ENCODE peak calls at places on chromosomes 6 and 20, in eight cellular contexts. B is K562, H is body of pancreas, Q is sigmoid colon, E is right lobe of liver, O is IMR-90, A is ovary, N is Peyer's patch. T is an unnamed sample.

GRCh38 chr20:19540401-19540800 is 217.7 kb upstream of the RIN2 start:
- DNase-seq in A (peak; percentile 44), O (no peak), E (no peak), Q (no peak), H (peak; percentile 34), B (no peak), N (no peak), T (no peak)

GRCh38 chr6:39347201-39347600 is 24.7 kb upstream of the KCNK16 start:
- DNase-seq in N (no peak), B (no peak), E (no peak), Q (no peak), A (no peak), H (no peak), O (no peak), T (no peak)

GRCh38 chr20:62576815-62577214 is 65.5 kb upstream of the SLCO4A1 start:
- DNase-seq in N (no peak), E (no peak), H (no peak), O (peak; percentile 16), Q (no peak), A (no peak), B (peak; percentile 25), T (no peak)

GRCh38 chr6:39203804-39204495 is 25.3 kb downstream of the KCNK5 start:
- DNase-seq in O (no peak), N (peak; percentile 95), A (no peak), E (no peak), B (no peak), Q (no peak), H (peak; percentile 79), T (no peak)

GRCh38 chr6:122580731-122581130 is 29.5 kb upstream of the PKIB start:
- DNase-seq in A (no peak), B (peak; percentile 10), H (no peak), O (no peak), N (no peak), E (no peak), Q (no peak), T (no peak)

GRCh38 chr6:97841763-97842162 is 558.7 kb upstream of the MMS22L start:
- DNase-seq in N (no peak), E (no peak), B (no peak), O (no peak), A (no peak), H (no peak), Q (no peak), T (no peak)

GRCh38 chr20:5885866-5886265 is 64.5 kb downstream of the TRMT6 start:
- DNase-seq in N (no peak), A (no peak), E (no peak), Q (no peak), H (no peak), B (no peak), O (no peak), T (no peak)

GRCh38 chr6:147204060-147204785 is at the start of gene STXBP5:
- DNase-seq in A (peak; percentile 32), E (peak; percentile 65), B (peak; percentile 73), N (peak; percentile 77), Q (peak; percentile 81), H (peak; percentile 65), O (peak; percentile 47), T (peak; percentile 73)

GRCh38 chr6:21587182-21587924 is 6.2 kb upstream of the SOX4 start:
- DNase-seq in H (peak; percentile 79), B (no peak), A (peak; percentile 75), N (no peak), Q (peak; percentile 72), E (peak; percentile 73), O (peak; percentile 58), T (peak; percentile 56)

GRCh38 chr6:129251669-129252376 is 368.9 kb downstream of the LAMA2 start:
- DNase-seq in E (no peak), H (peak; percentile 62), N (no peak), A (peak; percentile 30), Q (no peak), B (peak; percentile 31), O (peak; percentile 75), T (peak; percentile 71)

GRCh38 chr6:45278367-45278766 is 49.8 kb upstream of the RUNX2 start:
- DNase-seq in Q (no peak), H (no peak), O (peak; percentile 54), E (no peak), A (no peak), N (no peak), B (no peak), T (no peak)

GRCh38 chr6:53033764-53034163 is 31.4 kb upstream of the FBXO9 start:
- DNase-seq in N (no peak), B (no peak), A (no peak), H (no peak), O (peak; percentile 88), Q (no peak), E (no peak), T (no peak)

GRCh38 chr20:57588596-57588995 is 27.7 kb downstream of the PCK1 start:
- DNase-seq in Q (no peak), H (no peak), B (no peak), N (peak; percentile 20), O (no peak), A (no peak), E (peak; percentile 6), T (no peak)

GRCh38 chr6:133730881-133731280 is 158.0 kb upstream of the TCF21 start:
- DNase-seq in N (no peak), B (no peak), A (no peak), E (no peak), H (no peak), Q (no peak), O (peak; percentile 60), T (no peak)

GRCh38 chr6:18160921-18161320 is 5.7 kb downstream of the KDM1B start:
- DNase-seq in B (no peak), Q (no peak), N (no peak), A (no peak), E (no peak), H (no peak), O (no peak), T (no peak)

GRCh38 chr6:111759836-111760785 is 113.1 kb downstream of the FYN start:
- DNase-seq in O (peak; percentile 97), A (no peak), N (no peak), H (no peak), B (no peak), Q (peak; percentile 76), E (no peak), T (no peak)

GRCh38 chr6:93139408-93140081 is 279.8 kb downstream of the EPHA7 start:
- DNase-seq in H (no peak), Q (no peak), A (no peak), O (no peak), N (no peak), B (no peak), E (no peak), T (no peak)

GRCh38 chr6:144449911-144450690 is 165.0 kb downstream of the UTRN start:
- DNase-seq in E (no peak), A (no peak), B (no peak), Q (no peak), N (no peak), O (no peak), H (no peak), T (no peak)

DNA sequence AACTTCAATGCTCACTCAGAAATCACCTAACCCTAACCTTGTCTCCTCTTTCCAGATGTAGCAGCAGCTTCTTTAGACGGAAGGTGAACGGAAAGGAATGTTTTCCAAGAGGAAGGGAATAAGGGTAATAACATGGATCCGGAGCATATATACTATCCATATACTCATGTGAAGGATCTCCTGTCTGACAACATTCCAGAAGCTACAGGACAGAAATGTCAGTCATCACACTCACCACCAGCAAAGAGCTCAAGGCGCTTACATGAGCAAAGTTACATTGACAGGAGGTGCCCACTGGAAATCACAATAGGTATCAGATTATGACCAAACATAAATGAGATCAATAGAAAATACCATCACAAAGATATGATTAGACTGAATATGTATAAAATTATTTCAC is 122.1 kb upstream of the CCDC28A start:
- DNase-seq in A (no peak), N (no peak), E (no peak), O (no peak), H (no peak), Q (no peak), B (no peak), T (no peak)
- H3K27me3 ChIP-seq in A (no peaks in the 10 kb centered on the region), N (no peaks in the 10 kb centered on the region), E (no peaks in the 10 kb centered on the region), O (no peaks in the 10 kb centered on the region), H (no peaks in the 10 kb centered on the region), Q (no peaks in the 10 kb centered on the region), B (peaks cover 10% of the 10 kb centered on the region), T (no peaks in the 10 kb centered on the region)

GRCh38 chr6:157220485-157220884 is 102.8 kb downstream of the TMEM242 start:
- DNase-seq in E (no peak), A (no peak), O (no peak), H (no peak), N (no peak), Q (no peak), B (no peak), T (no peak)
- H3K4me3 ChIP-seq in E (no peak overlapping the region), A (no peak overlapping the region), O (no peak overlapping the region), H (no peak overlapping the region), N (peak overlapping the region; percentile 53), Q (peak overlapping the region; percentile 17), B (peak overlapping the region; percentile 31), T (no peak overlapping the region)

GRCh38 chr20:51108638-51109363 is 85.9 kb upstream of the KCNG1 start:
- DNase-seq in O (no peak), A (no peak), Q (no peak), E (no peak), N (no peak), B (no peak), H (no peak), T (no peak)

GRCh38 chr20:51104960-51105460 is 82.1 kb upstream of the KCNG1 start:
- DNase-seq in A (no peak), Q (no peak), O (no peak), N (no peak), B (no peak), H (no peak), E (no peak), T (no peak)

GRCh38 chr20:51100617-51101016 is 77.7 kb upstream of the KCNG1 start:
- DNase-seq in A (no peak), E (no peak), Q (no peak), H (peak; percentile 17), N (no peak), B (no peak), O (no peak), T (no peak)

DNA sequence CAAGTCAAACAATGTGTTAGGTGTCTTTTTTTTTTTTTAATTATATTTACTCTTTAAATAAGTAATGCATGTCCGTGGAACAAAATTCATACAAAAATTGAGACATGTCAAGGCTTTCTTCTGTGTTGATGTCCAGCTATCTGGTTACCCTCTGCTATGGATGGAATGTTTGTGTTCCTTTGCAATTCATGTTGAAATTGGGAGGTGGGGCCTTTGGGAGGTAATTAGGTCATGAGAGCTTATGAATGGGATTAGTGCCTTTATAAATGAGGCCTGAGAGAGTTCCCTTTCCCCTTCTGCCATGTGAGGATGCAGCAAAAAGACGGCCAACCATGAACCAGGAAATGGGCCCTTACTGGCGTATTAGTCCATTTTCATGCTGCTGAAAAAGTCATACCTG is 83.1 kb upstream of the KCNG1 start:
- DNase-seq in N (no peak), E (no peak), A (no peak), H (no peak), Q (no peak), B (no peak), O (no peak), T (no peak)
- TF ChIP-seq POLR2A in N (no peak), E (no peak), A (no peak), H (no peak), Q (no peak), B (no peak), O (no peak), T (no peak)

DNA sequence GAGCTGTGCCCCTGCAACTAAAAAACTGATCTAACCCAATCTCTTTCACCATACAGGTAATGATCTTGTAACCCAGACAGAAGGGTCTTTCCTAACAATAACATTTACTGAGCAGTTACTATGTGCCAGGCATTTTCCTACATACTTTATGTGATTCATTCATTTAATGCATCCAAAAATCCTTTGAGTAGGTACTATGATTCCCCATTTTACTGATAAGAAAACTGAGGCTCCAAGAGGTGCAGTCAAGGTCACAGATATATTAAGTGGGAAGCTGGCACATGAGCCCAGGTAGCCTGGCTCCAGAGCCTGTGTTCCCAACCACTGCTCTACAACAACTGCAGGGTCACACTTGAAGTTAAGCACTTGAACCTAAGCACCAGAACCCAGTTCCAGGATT is 87.6 kb downstream of the NCR2 start:
- DNase-seq in H (no peak), Q (no peak), E (no peak), A (no peak), N (no peak), O (no peak), B (no peak), T (no peak)
- H3K27me3 ChIP-seq in H (no peaks in the 10 kb centered on the region), Q (no peaks in the 10 kb centered on the region), E (no peaks in the 10 kb centered on the region), A (no peaks in the 10 kb centered on the region), N (no peaks in the 10 kb centered on the region), O (peaks cover 66% of the 10 kb centered on the region), B (peaks cover 23% of the 10 kb centered on the region), T (peaks cover 12% of the 10 kb centered on the region)